ENCODE peak calls at places on chromosome 3, in four cellular contexts. One of them, this sample, is unnamed.

GRCh38 chr3:25913179-25913578 is 123.3 kb downstream of the OXSM start:
- DNase-seq in GM12878: no peak
- DNase-seq in K562: no peak
- DNase-seq in HepG2: no peak
- DNase-seq in this sample: no peak

GRCh38 chr3:61594978-61595687 is 33.8 kb downstream of the PTPRG start:
- DNase-seq in GM12878: no peak
- DNase-seq in K562: no peak
- DNase-seq in HepG2: no peak
- DNase-seq in this sample: no peak

GRCh38 chr3:44045476-44046275 is 196.0 kb upstream of the TOPAZ1 start:
- DNase-seq in GM12878: peak; percentile 98
- DNase-seq in K562: no peak
- DNase-seq in HepG2: no peak
- DNase-seq in this sample: no peak

GRCh38 chr3:156816091-156816793 is 9.9 kb upstream of the LEKR1 start:
- DNase-seq in GM12878: no peak
- DNase-seq in K562: no peak
- DNase-seq in HepG2: no peak
- DNase-seq in this sample: peak; percentile 13

GRCh38 chr3:159766563-159767185 is 222.0 kb upstream of the IL12A start:
- DNase-seq in GM12878: no peak
- DNase-seq in K562: peak; percentile 39
- DNase-seq in HepG2: no peak
- DNase-seq in this sample: peak; percentile 51

GRCh38 chr3:156509209-156510174 is 45.4 kb downstream of the SSR3 start:
- DNase-seq in GM12878: no peak
- DNase-seq in K562: peak; percentile 58
- DNase-seq in HepG2: peak; percentile 18
- DNase-seq in this sample: peak; percentile 56

GRCh38 chr3:149245738-149246451 is 24.3 kb upstream of the CP start:
- DNase-seq in GM12878: peak; percentile 46
- DNase-seq in K562: no peak
- DNase-seq in HepG2: peak; percentile 75
- DNase-seq in this sample: no peak

GRCh38 chr3:110944782-110945181 is 126.8 kb upstream of the NECTIN3 start:
- DNase-seq in GM12878: no peak
- DNase-seq in K562: no peak
- DNase-seq in HepG2: peak; percentile 52
- DNase-seq in this sample: no peak

GRCh38 chr3:134274571-134274970 is 23.9 kb upstream of the RYK start:
- DNase-seq in GM12878: no peak
- DNase-seq in K562: no peak
- DNase-seq in HepG2: no peak
- DNase-seq in this sample: no peak

GRCh38 chr3:177338697-177339219 is 141.5 kb upstream of the TBL1XR1 start:
- DNase-seq in GM12878: no peak
- DNase-seq in K562: peak; percentile 46
- DNase-seq in HepG2: peak; percentile 95
- DNase-seq in this sample: no peak

GRCh38 chr3:151863611-151864010 is 9.8 kb upstream of the SUCNR1 start:
- DNase-seq in GM12878: no peak
- DNase-seq in K562: no peak
- DNase-seq in HepG2: no peak
- DNase-seq in this sample: no peak

GRCh38 chr3:22735373-22735772 is 467.8 kb upstream of the UBE2E2 start:
- DNase-seq in GM12878: no peak
- DNase-seq in K562: no peak
- DNase-seq in HepG2: no peak
- DNase-seq in this sample: no peak

GRCh38 chr3:13500133-13500885 is 20.2 kb downstream of the HDAC11 start:
- DNase-seq in GM12878: no peak
- DNase-seq in K562: peak; percentile 84
- DNase-seq in HepG2: no peak
- DNase-seq in this sample: peak; percentile 61

GRCh38 chr3:136343446-136343845 is 93.3 kb downstream of the PCCB start:
- DNase-seq in GM12878: no peak
- DNase-seq in K562: no peak
- DNase-seq in HepG2: no peak
- DNase-seq in this sample: no peak

GRCh38 chr3:50121416-50122032 is 32.8 kb downstream of the RBM5 start:
- DNase-seq in GM12878: peak; percentile 16
- DNase-seq in K562: peak; percentile 80
- DNase-seq in HepG2: peak; percentile 70
- DNase-seq in this sample: peak; percentile 88

GRCh38 chr3:115388166-115388565 is 235.1 kb upstream of the GAP43 start:
- DNase-seq in GM12878: no peak
- DNase-seq in K562: no peak
- DNase-seq in HepG2: no peak
- DNase-seq in this sample: no peak

GRCh38 chr3:25433868-25434267 is 5.8 kb downstream of the RARB start:
- DNase-seq in GM12878: no peak
- DNase-seq in K562: peak; percentile 14
- DNase-seq in HepG2: no peak
- DNase-seq in this sample: no peak

GRCh38 chr3:172276103-172276502 is 172.2 kb downstream of the GHSR start:
- DNase-seq in GM12878: no peak
- DNase-seq in K562: no peak
- DNase-seq in HepG2: no peak
- DNase-seq in this sample: no peak

GRCh38 chr3:1469248-1469647 is 376.4 kb downstream of the CNTN6 start:
- DNase-seq in GM12878: no peak
- DNase-seq in K562: no peak
- DNase-seq in HepG2: no peak
- DNase-seq in this sample: no peak

GRCh38 chr3:1468145-1468544 is 375.3 kb downstream of the CNTN6 start:
- DNase-seq in GM12878: no peak
- DNase-seq in K562: no peak
- DNase-seq in HepG2: no peak
- DNase-seq in this sample: no peak

GRCh38 chr3:1469687-1470086 is 376.9 kb downstream of the CNTN6 start:
- DNase-seq in GM12878: no peak
- DNase-seq in K562: no peak
- DNase-seq in HepG2: no peak
- DNase-seq in this sample: no peak
- TF ChIP-seq SP1 in GM12878: no peak
- TF ChIP-seq SP1 in K562: no peak
- TF ChIP-seq SP1 in HepG2: no peak
- TF ChIP-seq SP1 in this sample: no peak

DNA sequence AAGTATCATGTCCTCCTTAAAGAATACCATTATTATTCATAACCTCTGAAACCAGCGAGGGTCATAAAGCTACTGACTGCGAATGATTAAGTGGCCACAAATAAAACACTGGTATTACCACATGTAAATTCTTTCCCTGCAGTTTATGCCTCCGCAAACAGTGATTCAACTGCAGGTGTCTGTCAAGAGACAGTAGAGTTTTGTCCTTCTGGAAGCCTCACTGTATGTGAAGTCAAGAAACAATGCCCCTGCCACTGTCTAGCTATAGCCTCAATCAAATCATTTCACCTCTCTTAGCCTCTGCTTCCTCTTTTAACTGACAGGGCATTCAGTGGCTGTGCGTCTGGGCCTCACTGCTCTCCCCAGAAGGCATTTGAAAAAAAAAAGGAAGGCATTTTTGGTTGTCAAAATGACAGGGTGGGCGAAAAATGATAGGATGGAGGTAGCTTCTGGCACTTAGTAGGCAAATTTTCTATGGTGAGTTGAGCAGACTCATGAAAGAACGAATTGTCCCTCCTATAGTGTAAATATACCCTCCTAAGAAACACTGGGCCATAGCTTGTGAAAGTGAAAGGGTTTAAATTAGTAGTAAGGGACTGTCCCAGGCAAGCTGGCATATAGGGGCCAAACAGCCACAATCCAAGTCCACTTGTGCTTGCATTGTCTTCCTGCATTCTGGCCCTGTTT is 66.7 kb downstream of the FILIP1L start:
- DNase-seq in GM12878: peak; percentile 77
- DNase-seq in K562: no peak
- DNase-seq in HepG2: peak; percentile 86
- DNase-seq in this sample: no peak
- TF ChIP-seq BHLHE40 in GM12878: no peak
- TF ChIP-seq BHLHE40 in K562: no peak
- TF ChIP-seq BHLHE40 in HepG2: no peak
- TF ChIP-seq BHLHE40 in this sample: no peak

GRCh38 chr3:164521139-164521538 is 557.2 kb downstream of the SI start:
- DNase-seq in GM12878: no peak
- DNase-seq in K562: no peak
- DNase-seq in HepG2: no peak
- DNase-seq in this sample: no peak

GRCh38 chr3:164514576-164514975 is 563.7 kb downstream of the SI start:
- DNase-seq in GM12878: no peak
- DNase-seq in K562: no peak
- DNase-seq in HepG2: no peak
- DNase-seq in this sample: no peak

GRCh38 chr3:164515256-164515655 is 563.0 kb downstream of the SI start:
- DNase-seq in GM12878: no peak
- DNase-seq in K562: no peak
- DNase-seq in HepG2: no peak
- DNase-seq in this sample: no peak
- TF ChIP-seq SP1 in GM12878: no peak
- TF ChIP-seq SP1 in K562: no peak
- TF ChIP-seq SP1 in HepG2: no peak
- TF ChIP-seq SP1 in this sample: no peak

DNA sequence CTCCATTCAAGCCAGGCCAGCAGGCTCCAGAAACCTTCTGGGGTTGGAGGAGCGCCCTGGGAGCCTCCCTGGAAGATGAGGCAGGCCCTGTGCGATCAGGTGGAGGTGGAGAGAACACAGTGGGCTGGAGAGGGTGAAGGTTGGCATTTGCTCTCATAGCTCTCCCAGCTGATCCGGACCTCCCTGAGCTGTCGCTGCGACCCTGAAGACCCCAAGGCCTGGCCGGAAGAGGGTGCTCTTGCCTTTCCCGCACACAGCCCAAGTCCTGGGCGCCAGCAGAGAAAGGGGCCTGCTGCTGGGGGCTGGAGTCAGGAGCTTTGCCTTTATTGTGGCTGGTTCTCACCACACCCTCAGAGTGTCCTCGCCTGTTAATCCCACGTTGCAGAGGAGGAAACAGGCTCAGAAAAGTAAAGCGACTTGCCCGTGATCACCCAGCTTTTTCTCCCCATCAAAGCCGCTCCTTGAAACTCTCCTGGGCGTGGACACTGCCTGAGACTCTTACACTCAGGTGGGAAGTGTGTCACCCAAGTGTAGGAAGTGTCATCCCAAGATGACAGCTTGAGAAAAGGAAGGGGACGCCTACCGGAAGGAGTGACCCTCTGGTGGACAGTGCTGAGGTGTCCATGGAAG is 8.6 kb upstream of the RPL29 start:
- DNase-seq in GM12878: no peak
- DNase-seq in K562: no peak
- DNase-seq in HepG2: peak; percentile 50
- DNase-seq in this sample: peak; percentile 48
- TF ChIP-seq BHLHE40 in GM12878: no peak
- TF ChIP-seq BHLHE40 in K562: no peak
- TF ChIP-seq BHLHE40 in HepG2: no peak
- TF ChIP-seq BHLHE40 in this sample: no peak

GRCh38 chr3:133117342-133117741 is 79.2 kb downstream of the TMEM108 start:
- DNase-seq in GM12878: no peak
- DNase-seq in K562: no peak
- DNase-seq in HepG2: no peak
- DNase-seq in this sample: no peak

GRCh38 chr3:133112666-133113065 is 74.5 kb downstream of the TMEM108 start:
- DNase-seq in GM12878: no peak
- DNase-seq in K562: no peak
- DNase-seq in HepG2: no peak
- DNase-seq in this sample: no peak

GRCh38 chr3:133115178-133115577 is 77.0 kb downstream of the TMEM108 start:
- DNase-seq in GM12878: no peak
- DNase-seq in K562: no peak
- DNase-seq in HepG2: no peak
- DNase-seq in this sample: no peak

GRCh38 chr3:133114198-133114597 is 76.0 kb downstream of the TMEM108 start:
- DNase-seq in GM12878: no peak
- DNase-seq in K562: no peak
- DNase-seq in HepG2: no peak
- DNase-seq in this sample: no peak

DNA sequence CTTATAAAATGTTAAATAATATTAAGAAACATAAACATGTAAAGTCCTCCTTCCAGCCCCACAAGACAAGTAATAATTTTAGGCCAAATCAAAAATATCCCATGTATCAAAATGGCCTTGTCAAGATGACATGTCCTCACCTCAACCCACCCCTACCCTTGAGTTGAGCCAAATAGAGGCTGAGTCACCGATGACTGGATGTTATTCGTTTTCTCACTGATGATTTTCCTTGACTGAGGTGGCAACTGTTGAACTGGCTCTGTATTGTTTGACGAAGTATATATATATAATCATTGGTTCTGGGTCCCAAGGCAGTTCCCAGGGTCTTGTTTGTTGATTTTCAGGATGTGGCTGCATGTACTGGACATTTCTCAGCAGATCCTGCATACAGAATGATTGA is 75.3 kb downstream of the TMEM108 start:
- DNase-seq in GM12878: no peak
- DNase-seq in K562: no peak
- DNase-seq in HepG2: no peak
- DNase-seq in this sample: no peak
- TF ChIP-seq SP1 in GM12878: no peak
- TF ChIP-seq SP1 in K562: no peak
- TF ChIP-seq SP1 in HepG2: no peak
- TF ChIP-seq SP1 in this sample: no peak

DNA sequence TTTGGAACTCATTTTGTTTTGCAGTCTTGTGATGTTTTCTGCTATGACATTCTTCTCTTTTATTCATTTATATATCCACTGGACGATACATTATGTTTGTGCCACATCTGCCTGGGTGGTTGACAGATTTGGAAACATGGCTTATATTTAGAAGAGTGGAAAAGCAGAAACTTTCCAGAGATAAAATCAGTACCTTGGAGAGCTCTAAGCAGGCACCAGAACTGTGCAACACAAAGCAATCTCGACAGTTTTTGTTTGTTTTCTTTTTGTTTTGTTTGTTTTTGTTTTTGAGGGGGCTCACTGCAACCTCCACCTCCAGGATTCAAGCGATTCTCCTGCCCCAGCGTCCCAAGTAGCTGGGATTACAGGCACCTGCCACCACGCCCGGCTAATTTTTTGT is 45.5 kb downstream of the SYN2 start:
- DNase-seq in GM12878: no peak
- DNase-seq in K562: no peak
- DNase-seq in HepG2: no peak
- DNase-seq in this sample: peak; percentile 13
- TF ChIP-seq BHLHE40 in GM12878: no peak
- TF ChIP-seq BHLHE40 in K562: no peak
- TF ChIP-seq BHLHE40 in HepG2: no peak
- TF ChIP-seq BHLHE40 in this sample: no peak

This sample was measured in HEK293T.